ENCODE peak calls at places on chromosomes 13 and 19, in eight cellular contexts. B is T-helper 1 cell; Y is stimulated activated CD4-positive, alpha-beta T cell treated with anti-CD3 and anti-CD28 coated beads, Interleukin-15, amount 100 ng/mL, for 48 hours; D is heart right ventricle; S is esophagus squamous epithelium; V is stimulated activated CD8-positive, alpha-beta memory T cell treated with anti-CD3 and anti-CD28 coated beads, Interleukin-4, amount 100 ng/mL, for 4 hours; H is NCI-H2171 treated with DMSO at 0.1 percent for 48 hours; L is H54. N is an unnamed sample.

GRCh38 chr19:16376241-16376640 is 51.6 kb downstream of the KLF2 start:
- DNase-seq in B (no peak), Y (no peak), D (no peak), S (no peak), V (no peak), H (no peak), L (no peak), N (no peak)

GRCh38 chr19:3743486-3743885 is 18.0 kb downstream of the APBA3 start:
- DNase-seq in B (no peak), Y (no peak), D (no peak), S (no peak), V (no peak), H (no peak), L (peak), N (no peak)

GRCh38 chr19:54282706-54283105 is 1.8 kb upstream of the LILRB2 start:
- DNase-seq in B (no peak), Y (no peak), D (no peak), S (no peak), V (no peak), H (no peak), L (no peak), N (no peak)

GRCh38 chr19:15702590-15702930 is 25.3 kb upstream of the OR10H2 start:
- DNase-seq in B (no peak), Y (no peak), D (peak), S (peak), V (no peak), H (peak), L (peak), N (no peak)

GRCh38 chr19:29503140-29503758 is 22.5 kb upstream of the VSTM2B start:
- DNase-seq in B (no peak), Y (no peak), D (no peak), S (no peak), V (no peak), H (no peak), L (no peak), N (no peak)

GRCh38 chr19:44548736-44549135 is 19.3 kb upstream of the CEACAM20 start:
- DNase-seq in B (no peak), Y (no peak), D (no peak), S (no peak), V (no peak), H (no peak), L (peak), N (no peak)

GRCh38 chr13:93794197-93794885 is 567.7 kb downstream of the GPC6 start:
- DNase-seq in B (peak), Y (peak), D (no peak), S (no peak), V (no peak), H (no peak), L (no peak), N (no peak)

GRCh38 chr19:41753936-41754529 is 1.3 kb upstream of the CEACAM6 start:
- DNase-seq in B (peak), Y (peak), D (peak), S (no peak), V (peak), H (peak), L (no peak), N (no peak)

GRCh38 chr19:54523403-54523802 is 20.8 kb downstream of the LAIR2 start:
- DNase-seq in B (peak), Y (peak), D (no peak), S (no peak), V (no peak), H (no peak), L (peak), N (no peak)

GRCh38 chr13:99432637-99433542 is 68.4 kb upstream of the TM9SF2 start:
- DNase-seq in B (peak), Y (peak), D (peak), S (peak), V (peak), H (no peak), L (peak), N (no peak)

GRCh38 chr13:19860884-19861655 is 2.4 kb downstream of the ZMYM5 start:
- DNase-seq in B (peak), Y (no peak), D (no peak), S (no peak), V (no peak), H (no peak), L (no peak), N (no peak)

GRCh38 chr19:18847516-18848463 is 16.0 kb downstream of the UPF1 start:
- DNase-seq in B (no peak), Y (no peak), D (no peak), S (no peak), V (no peak), H (no peak), L (no peak), N (no peak)

GRCh38 chr19:9622531-9622930 is 1.5 kb upstream of the ZNF561 start:
- DNase-seq in B (no peak), Y (no peak), D (no peak), S (no peak), V (no peak), H (no peak), L (no peak), N (no peak)

GRCh38 chr19:56147307-56147706 is 6.2 kb downstream of the ZNF444 start:
- DNase-seq in B (no peak), Y (no peak), D (no peak), S (no peak), V (no peak), H (no peak), L (no peak), N (no peak)

GRCh38 chr19:45779231-45780145 is 2.8 kb downstream of the DMPK start:
- DNase-seq in B (peak), Y (peak), D (peak), S (peak), V (peak), H (no peak), L (no peak), N (peak)

GRCh38 chr13:101474419-101474957 is 22.0 kb downstream of the ITGBL1 start:
- DNase-seq in B (no peak), Y (no peak), D (no peak), S (no peak), V (no peak), H (peak), L (no peak), N (no peak)

GRCh38 chr13:24085662-24086061 is 74.9 kb upstream of the SPATA13 start:
- DNase-seq in B (no peak), Y (no peak), D (no peak), S (no peak), V (no peak), H (no peak), L (no peak), N (no peak)

GRCh38 chr19:50778906-50779430 is 8.7 kb downstream of the GPR32 start:
- DNase-seq in B (no peak), Y (no peak), D (no peak), S (no peak), V (no peak), H (no peak), L (no peak), N (no peak)

GRCh38 chr19:12720851-12721655 is 2.7 kb downstream of the TNPO2 start:
- DNase-seq in B (peak), Y (no peak), D (no peak), S (no peak), V (no peak), H (no peak), L (no peak), N (no peak)

GRCh38 chr19:11261431-11261901 is 858 bp downstream of the DOCK6 start:
- DNase-seq in B (no peak), Y (no peak), D (no peak), S (no peak), V (no peak), H (no peak), L (no peak), N (no peak)

GRCh38 chr19:45478454-45479238 is 10.8 kb downstream of the FOSB start:
- DNase-seq in B (peak), Y (peak), D (peak), S (peak), V (peak), H (peak), L (no peak), N (peak)

GRCh38 chr13:30301827-30302226 is 5.5 kb downstream of the KATNAL1 start:
- DNase-seq in B (no peak), Y (no peak), D (no peak), S (no peak), V (no peak), H (no peak), L (no peak), N (no peak)

GRCh38 chr13:49606747-49607648 is 21.3 kb upstream of the ARL11 start:
- DNase-seq in B (peak), Y (peak), D (peak), S (peak), V (peak), H (peak), L (peak), N (peak)

GRCh38 chr19:7779631-7780486 is 16.8 kb downstream of the CLEC4M start:
- DNase-seq in B (no peak), Y (no peak), D (no peak), S (no peak), V (no peak), H (no peak), L (no peak), N (no peak)

GRCh38 chr13:110137677-110138008 is 169.3 kb downstream of the COL4A1 start:
- DNase-seq in B (peak), Y (peak), D (peak), S (no peak), V (peak), H (no peak), L (no peak), N (no peak)

GRCh38 chr19:49552749-49553148 is 24.9 kb downstream of the RCN3 start:
- DNase-seq in B (peak), Y (no peak), D (no peak), S (no peak), V (no peak), H (no peak), L (no peak), N (no peak)

GRCh38 chr19:18419699-18420460 is 682 bp downstream of the SSBP4 start:
- DNase-seq in B (peak), Y (no peak), D (no peak), S (no peak), V (no peak), H (peak), L (no peak), N (no peak)

GRCh38 chr13:66940113-66940512 is 290.0 kb downstream of the PCDH9 start:
- DNase-seq in B (no peak), Y (no peak), D (no peak), S (no peak), V (no peak), H (no peak), L (no peak), N (no peak)

GRCh38 chr19:12685831-12686230 is 2.0 kb upstream of the GNG14 start:
- DNase-seq in B (no peak), Y (no peak), D (no peak), S (no peak), V (no peak), H (no peak), L (no peak), N (no peak)

GRCh38 chr19:6476155-6476895 is 5.3 kb downstream of the DENND1C start:
- DNase-seq in B (peak), Y (peak), D (no peak), S (no peak), V (no peak), H (peak), L (no peak), N (no peak)

GRCh38 chr13:84571264-84571663 is 689.0 kb upstream of the SLITRK1 start:
- DNase-seq in B (no peak), Y (no peak), D (no peak), S (no peak), V (no peak), H (no peak), L (no peak), N (no peak)

GRCh38 chr19:16161848-16162247 is 11.5 kb downstream of the CIB3 start:
- DNase-seq in B (no peak), Y (no peak), D (no peak), S (no peak), V (no peak), H (no peak), L (no peak), N (no peak)

GRCh38 chr19:54457773-54458647 is 5.6 kb downstream of the LENG9 start:
- DNase-seq in B (no peak), Y (no peak), D (no peak), S (no peak), V (no peak), H (no peak), L (no peak), N (no peak)

GRCh38 chr13:105660550-105660949 is 874.9 kb downstream of the EFNB2 start:
- DNase-seq in B (no peak), Y (no peak), D (no peak), S (no peak), V (no peak), H (no peak), L (no peak), N (no peak)

GRCh38 chr19:2555422-2556220 is 79.7 kb downstream of the GADD45B start:
- DNase-seq in B (no peak), Y (no peak), D (no peak), S (no peak), V (no peak), H (no peak), L (no peak), N (no peak)

GRCh38 chr19:18418725-18419194 is 438 bp upstream of the SSBP4 start:
- DNase-seq in B (no peak), Y (no peak), D (peak), S (no peak), V (no peak), H (peak), L (no peak), N (no peak)

GRCh38 chr19:17259118-17259780 is 5.3 kb downstream of the USHBP1 start:
- DNase-seq in B (no peak), Y (no peak), D (no peak), S (no peak), V (no peak), H (no peak), L (no peak), N (no peak)